ENCODE peak calls at places on chromosomes 5 and 9, in five cellular contexts. L is Right ventricle myocardium superior; M is NCI-H460; P is HFF-Myc; Q is stimulated activated naive CD4-positive, alpha-beta T cell treated with Interleukin-2 at 50 U/mL for 16 hours. Z is an unnamed sample.

GRCh38 chr9:88920645-88921044 is 70.6 kb upstream of the S1PR3 start:
- DNase-seq in P (no peak), L (no peak), Q (no peak), M (no peak), Z (no peak)

GRCh38 chr5:616342-617039 is 4.4 kb downstream of the CEP72 start:
- DNase-seq in L (no peak), Q (no peak), M (peak), P (no peak), Z (peak)

GRCh38 chr9:91580136-91580535 is 156.5 kb upstream of the NFIL3 start:
- DNase-seq in L (no peak), P (no peak), M (no peak), Q (no peak), Z (no peak)

GRCh38 chr9:124660341-124660801 is 110.7 kb downstream of the NR6A1 start:
- DNase-seq in L (no peak), M (peak), Q (no peak), P (peak), Z (no peak)

GRCh38 chr9:125376261-125377226 is 114.9 kb downstream of the GAPVD1 start:
- DNase-seq in L (no peak), Q (no peak), M (no peak), P (no peak), Z (no peak)

GRCh38 chr9:136328622-136329041 is 1.3 kb downstream of the GPSM1 start:
- DNase-seq in P (no peak), M (no peak), L (no peak), Q (no peak), Z (no peak)

GRCh38 chr5:28602429-28602828 is 1564.0 kb upstream of the CDH9 start:
- DNase-seq in Q (no peak), M (no peak), L (no peak), P (no peak), Z (no peak)

GRCh38 chr5:176719113-176719814 is 72.0 kb downstream of the TSPAN17 start:
- DNase-seq in M (no peak), Q (no peak), L (no peak), P (no peak), Z (no peak)

GRCh38 chr9:131747352-131747751 is 7.5 kb upstream of the RAPGEF1 start:
- DNase-seq in M (peak), L (peak), P (no peak), Q (peak), Z (no peak)

GRCh38 chr5:54882101-54882500 is 103.3 kb downstream of the ESM1 start:
- DNase-seq in L (no peak), M (no peak), Q (no peak), P (no peak), Z (no peak)

GRCh38 chr9:96383165-96383939 is at the start of gene SLC35D2:
- DNase-seq in L (peak), M (peak), P (no peak), Q (no peak), Z (no peak)